ENCODE peak calls at places on chromosomes 1 and 21, in five cellular contexts. L, T, N, D and W are unnamed samples.

GRCh38 chr1:101178341-101178687 is 58.5 kb upstream of the S1PR1 start:
- DNase-seq in L (no peak), N (no peak), D (no peak), T (no peak), W (no peak)

GRCh38 chr1:228108055-228108690 is 926 bp downstream of the MRPL55 start:
- DNase-seq in D (no peak), N (no peak), L (no peak), T (no peak), W (no peak)

GRCh38 chr1:155226910-155227260 is 18.4 kb downstream of the MTX1 start:
- DNase-seq in L (peak; percentile 25), D (no peak), N (no peak), T (no peak), W (peak; percentile 50)

GRCh38 chr1:40976952-40977690 is 2.4 kb upstream of the CTPS1 start:
- DNase-seq in D (no peak), N (peak; percentile 96), L (peak; percentile 83), T (no peak), W (no peak)

GRCh38 chr1:112674986-112675727 is 698 bp downstream of the MOV10 start:
- DNase-seq in D (peak; percentile 23), T (peak; percentile 48), L (no peak), N (no peak), W (peak; percentile 70)

GRCh38 chr21:32916522-32917099 is 109.1 kb upstream of the OLIG2 start:
- DNase-seq in T (no peak), N (no peak), L (no peak), D (no peak), W (no peak)

GRCh38 chr1:6418668-6419396 is 887 bp downstream of the HES2 start:
- DNase-seq in L (no peak), D (no peak), N (no peak), T (no peak), W (no peak)

GRCh38 chr1:924619-925323 is 1.0 kb downstream of the SAMD11 start:
- DNase-seq in N (no peak), D (no peak), L (peak; percentile 56), T (no peak), W (no peak)

GRCh38 chr1:57898531-57898930 is 474.7 kb upstream of the DAB1 start:
- DNase-seq in N (no peak), L (no peak), D (no peak), T (no peak), W (no peak)

GRCh38 chr21:44487831-44488230 is 32.5 kb downstream of the LRRC3 start:
- DNase-seq in L (peak; percentile 12), D (peak; percentile 24), T (no peak), N (no peak), W (no peak)

GRCh38 chr1:20237646-20238045 is 51.3 kb upstream of the PLA2G2C start:
- DNase-seq in T (no peak), D (no peak), N (no peak), L (no peak), W (no peak)

GRCh38 chr1:7019510-7019909 is 234.3 kb downstream of the CAMTA1 start:
- DNase-seq in D (no peak), T (no peak), N (no peak), L (no peak), W (peak; percentile 14)

GRCh38 chr21:38404134-38404533 is 94.1 kb downstream of the ERG start:
- DNase-seq in T (no peak), D (no peak), N (no peak), L (no peak), W (no peak)

GRCh38 chr1:112818990-112819689 is 104.0 kb upstream of the PPM1J start:
- DNase-seq in L (peak; percentile 13), N (no peak), D (peak; percentile 72), T (no peak), W (peak; percentile 8)

GRCh38 chr21:29121759-29122158 is 8.7 kb upstream of the MAP3K7CL start:
- DNase-seq in N (no peak), T (no peak), L (no peak), D (no peak), W (peak; percentile 37)

GRCh38 chr1:223815865-223816264 is 29.9 kb downstream of the TP53BP2 start:
- DNase-seq in T (no peak), L (peak; percentile 30), N (peak; percentile 66), D (peak; percentile 68), W (no peak)

GRCh38 chr21:44989538-44989888 is 49.7 kb downstream of the SLX9 start:
- DNase-seq in D (no peak), N (no peak), L (peak; percentile 51), T (no peak), W (no peak)

GRCh38 chr1:25066731-25067520 is 136.8 kb upstream of the RUNX3 start:
- DNase-seq in N (no peak), L (no peak), D (no peak), T (no peak), W (no peak)

GRCh38 chr1:2966940-2967725 is 54.1 kb upstream of the ACTRT2 start:
- DNase-seq in T (no peak), L (no peak), D (no peak), N (no peak), W (no peak)

GRCh38 chr1:219577331-219577730 is 35.6 kb downstream of the ZC3H11B start:
- DNase-seq in N (no peak), L (no peak), D (no peak), T (no peak), W (no peak)

GRCh38 chr1:32939655-32940371 is 24.8 kb downstream of the RNF19B start:
- DNase-seq in D (peak; percentile 88), L (peak; percentile 87), N (no peak), T (no peak), W (no peak)

GRCh38 chr1:241105118-241105517 is 251.9 kb downstream of the RGS7 start:
- DNase-seq in L (no peak), D (no peak), T (no peak), N (no peak), W (no peak)

GRCh38 chr1:9473032-9473792 is 66.1 kb upstream of the SLC25A33 start:
- DNase-seq in D (peak; percentile 90), T (no peak), N (peak; percentile 58), L (peak; percentile 88), W (no peak)

GRCh38 chr1:11458811-11459275 is 20.1 kb upstream of the DISP3 start:
- DNase-seq in L (no peak), D (no peak), N (no peak), T (no peak), W (no peak)

GRCh38 chr1:171911506-171911905 is 70.2 kb downstream of the DNM3 start:
- DNase-seq in N (no peak), D (no peak), T (no peak), L (no peak), W (no peak)

GRCh38 chr1:198892065-198892464 is 253.2 kb downstream of the PTPRC start:
- DNase-seq in L (peak; percentile 76), T (no peak), N (no peak), D (peak; percentile 29), W (no peak)

GRCh38 chr1:223401873-223402789 is 8.9 kb downstream of the CCDC185 start:
- DNase-seq in T (no peak), D (peak; percentile 64), N (no peak), L (peak; percentile 83), W (no peak)

GRCh38 chr1:12338017-12338416 is 108.2 kb downstream of the VPS13D start:
- DNase-seq in D (no peak), L (no peak), N (no peak), T (no peak), W (no peak)